ENCODE peak calls at places on chromosomes 4 and X, in seven cellular contexts. One of them, this sample, is unnamed.

GRCh38 chr4:53913098-53913497 is 151.3 kb downstream of the CHIC2 start:
- DNase-seq in SK-N-SH: no peak
- DNase-seq in GM12878: no peak
- DNase-seq in H1: no peak
- DNase-seq in K562: no peak
- DNase-seq in HepG2: no peak
- DNase-seq in HCT116: no peak
- DNase-seq in this sample: no peak

GRCh38 chrX:56789518-56790070 is 60.6 kb downstream of the NBDY start:
- DNase-seq in HepG2: no peak
- DNase-seq in SK-N-SH: no peak
- DNase-seq in H1: no peak
- DNase-seq in HCT116: no peak
- DNase-seq in GM12878: no peak
- DNase-seq in K562: no peak
- DNase-seq in this sample: no peak

GRCh38 chr4:140971077-140971792 is 162.0 kb downstream of the RNF150 start:
- DNase-seq in HepG2: no peak
- DNase-seq in GM12878: no peak
- DNase-seq in HCT116: no peak
- DNase-seq in H1: no peak
- DNase-seq in SK-N-SH: peak; percentile 35
- DNase-seq in K562: no peak
- DNase-seq in this sample: no peak

GRCh38 chr4:147110968-147111367 is 165.3 kb upstream of the TTC29 start:
- DNase-seq in GM12878: no peak
- DNase-seq in HCT116: no peak
- DNase-seq in SK-N-SH: peak; percentile 29
- DNase-seq in K562: no peak
- DNase-seq in H1: no peak
- DNase-seq in HepG2: no peak
- DNase-seq in this sample: peak; percentile 7

GRCh38 chr4:23305026-23305425 is 584.8 kb downstream of the PPARGC1A start:
- DNase-seq in SK-N-SH: no peak
- DNase-seq in K562: no peak
- DNase-seq in H1: no peak
- DNase-seq in GM12878: no peak
- DNase-seq in HCT116: no peak
- DNase-seq in HepG2: peak; percentile 2
- DNase-seq in this sample: no peak

GRCh38 chr4:26858947-26859401 is 1.7 kb upstream of the STIM2 start:
- DNase-seq in K562: no peak
- DNase-seq in GM12878: no peak
- DNase-seq in SK-N-SH: no peak
- DNase-seq in H1: no peak
- DNase-seq in HCT116: no peak
- DNase-seq in HepG2: no peak
- DNase-seq in this sample: no peak

GRCh38 chr4:159764343-159764952 is 661.6 kb downstream of the RAPGEF2 start:
- DNase-seq in GM12878: no peak
- DNase-seq in HCT116: peak; percentile 62
- DNase-seq in HepG2: peak; percentile 31
- DNase-seq in K562: peak; percentile 1
- DNase-seq in H1: peak; percentile 48
- DNase-seq in SK-N-SH: peak; percentile 59
- DNase-seq in this sample: peak; percentile 76

GRCh38 chrX:134026732-134027311 is 41.4 kb upstream of the GPC3 start:
- DNase-seq in HCT116: peak; percentile 10
- DNase-seq in GM12878: no peak
- DNase-seq in K562: peak; percentile 14
- DNase-seq in HepG2: peak; percentile 84
- DNase-seq in SK-N-SH: peak; percentile 31
- DNase-seq in H1: peak; percentile 48
- DNase-seq in this sample: peak; percentile 1

GRCh38 chr4:182238355-182238931 is 4.8 kb upstream of the TENM3 start:
- DNase-seq in H1: no peak
- DNase-seq in K562: no peak
- DNase-seq in HepG2: no peak
- DNase-seq in SK-N-SH: no peak
- DNase-seq in GM12878: no peak
- DNase-seq in HCT116: no peak
- DNase-seq in this sample: peak; percentile 77

GRCh38 chr4:1777822-1778641 is 15.1 kb upstream of the FGFR3 start:
- DNase-seq in HCT116: no peak
- DNase-seq in GM12878: no peak
- DNase-seq in K562: peak; percentile 79
- DNase-seq in SK-N-SH: no peak
- DNase-seq in HepG2: peak; percentile 81
- DNase-seq in H1: peak; percentile 78
- DNase-seq in this sample: no peak

GRCh38 chr4:123024710-123025109 is 102.3 kb upstream of the NUDT6 start:
- DNase-seq in HCT116: no peak
- DNase-seq in K562: no peak
- DNase-seq in GM12878: no peak
- DNase-seq in SK-N-SH: no peak
- DNase-seq in HepG2: no peak
- DNase-seq in H1: no peak
- DNase-seq in this sample: no peak

GRCh38 chr4:153140294-153140693 is 63.9 kb upstream of the TRIM2 start:
- DNase-seq in H1: no peak
- DNase-seq in SK-N-SH: no peak
- DNase-seq in GM12878: no peak
- DNase-seq in HepG2: no peak
- DNase-seq in HCT116: no peak
- DNase-seq in K562: no peak
- DNase-seq in this sample: no peak

GRCh38 chr4:73267050-73267449 is 8.5 kb upstream of the ANKRD17 start:
- DNase-seq in K562: no peak
- DNase-seq in HCT116: no peak
- DNase-seq in GM12878: no peak
- DNase-seq in HepG2: peak; percentile 24
- DNase-seq in SK-N-SH: no peak
- DNase-seq in H1: no peak
- DNase-seq in this sample: no peak

GRCh38 chr4:157992038-157992706 is 180.7 kb downstream of the GASK1B start:
- DNase-seq in K562: peak; percentile 10
- DNase-seq in H1: no peak
- DNase-seq in GM12878: no peak
- DNase-seq in HepG2: peak; percentile 60
- DNase-seq in SK-N-SH: peak; percentile 10
- DNase-seq in HCT116: peak; percentile 73
- DNase-seq in this sample: no peak

GRCh38 chr4:80215449-80216052 is 18.2 kb downstream of the PRDM8 start:
- DNase-seq in H1: no peak
- DNase-seq in SK-N-SH: no peak
- DNase-seq in HCT116: no peak
- DNase-seq in K562: peak; percentile 49
- DNase-seq in GM12878: no peak
- DNase-seq in HepG2: peak; percentile 1
- DNase-seq in this sample: no peak

GRCh38 chrX:74451450-74452198 is 30.3 kb downstream of the SLC16A2 start:
- DNase-seq in HCT116: no peak
- DNase-seq in H1: no peak
- DNase-seq in K562: no peak
- DNase-seq in SK-N-SH: no peak
- DNase-seq in GM12878: no peak
- DNase-seq in HepG2: no peak
- DNase-seq in this sample: no peak

GRCh38 chr4:123833156-123833555 is 436.6 kb downstream of the SPRY1 start:
- DNase-seq in H1: no peak
- DNase-seq in HCT116: no peak
- DNase-seq in HepG2: no peak
- DNase-seq in SK-N-SH: no peak
- DNase-seq in GM12878: no peak
- DNase-seq in K562: no peak
- DNase-seq in this sample: no peak

GRCh38 chr4:183670251-183670650 is 11.2 kb downstream of the TRAPPC11 start:
- DNase-seq in SK-N-SH: no peak
- DNase-seq in GM12878: no peak
- DNase-seq in H1: no peak
- DNase-seq in K562: no peak
- DNase-seq in HepG2: no peak
- DNase-seq in HCT116: no peak
- DNase-seq in this sample: no peak

GRCh38 chr4:183675625-183676024 is 16.5 kb downstream of the TRAPPC11 start:
- DNase-seq in HepG2: no peak
- DNase-seq in SK-N-SH: peak; percentile 30
- DNase-seq in GM12878: no peak
- DNase-seq in K562: no peak
- DNase-seq in H1: no peak
- DNase-seq in HCT116: no peak
- DNase-seq in this sample: no peak

DNA sequence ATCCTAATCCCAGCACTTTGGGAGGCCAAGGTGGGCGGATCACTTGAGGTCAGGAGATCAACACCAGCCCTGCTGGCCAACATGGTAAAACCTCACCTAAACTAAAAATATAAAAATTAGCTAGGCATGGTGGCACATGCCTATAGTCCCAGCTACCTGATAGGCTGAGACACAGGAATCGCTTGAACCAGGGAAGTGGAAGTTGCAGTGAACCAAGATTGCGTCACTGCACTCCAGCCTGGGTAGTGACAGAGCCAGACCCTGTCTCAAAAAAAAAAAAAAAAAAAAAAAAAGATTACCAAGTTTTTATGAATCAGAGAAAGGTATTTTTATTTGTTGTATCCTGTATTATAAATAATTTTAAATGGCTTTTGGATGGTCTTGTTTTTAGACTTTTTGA is 15.1 kb downstream of the TRAPPC11 start:
- DNase-seq in HepG2: no peak
- DNase-seq in SK-N-SH: no peak
- DNase-seq in K562: no peak
- DNase-seq in HCT116: no peak
- DNase-seq in H1: no peak
- DNase-seq in GM12878: no peak
- DNase-seq in this sample: no peak
- TF ChIP-seq JUND in HepG2: no peak
- TF ChIP-seq JUND in SK-N-SH: no peak
- TF ChIP-seq JUND in K562: no peak
- TF ChIP-seq JUND in HCT116: no peak
- TF ChIP-seq JUND in H1: no peak
- TF ChIP-seq JUND in GM12878: no peak
- TF ChIP-seq JUND in this sample: no peak

DNA sequence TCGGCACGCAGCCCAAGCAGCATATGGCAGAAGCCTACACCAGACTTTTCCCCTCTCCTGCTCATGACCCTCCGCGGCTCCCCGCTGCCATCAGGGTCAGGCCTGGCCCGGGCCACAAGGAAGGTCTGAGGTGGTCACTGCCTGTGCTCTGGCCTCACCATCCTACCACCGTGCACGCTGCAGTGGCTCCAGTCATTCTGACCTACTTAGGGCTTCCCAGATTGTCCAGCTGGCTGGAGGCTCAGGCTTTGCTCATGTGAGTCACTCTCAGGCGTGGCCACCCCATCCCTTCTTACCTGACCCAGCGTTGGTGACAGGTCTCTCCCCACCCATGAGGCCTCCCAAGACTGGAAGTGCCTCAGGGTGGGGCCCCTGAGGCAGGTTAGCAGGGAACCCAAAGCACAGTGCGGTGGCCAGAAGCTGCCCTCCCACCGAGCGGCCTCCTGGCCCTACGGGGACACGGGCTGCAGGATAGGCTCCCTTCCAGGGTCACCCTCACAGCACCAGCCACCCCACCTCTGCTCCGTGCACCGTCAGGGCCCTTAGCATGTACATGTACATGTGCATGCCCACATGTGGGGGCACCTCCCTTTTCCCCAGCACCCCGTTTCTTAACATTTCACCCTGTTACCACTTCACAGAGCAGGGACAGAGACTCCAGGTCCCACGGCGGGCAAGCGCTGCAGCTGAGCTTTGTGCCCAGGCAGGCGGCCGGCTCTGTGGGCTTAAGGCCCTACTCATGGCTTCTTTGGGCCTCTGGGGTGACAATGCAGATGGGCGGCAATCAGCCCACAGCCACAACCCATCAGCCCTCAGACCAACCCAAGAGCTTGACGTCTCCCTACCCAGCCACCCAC is 2.2 kb downstream of the TREX2 start:
- DNase-seq in HepG2: no peak
- DNase-seq in K562: no peak
- DNase-seq in SK-N-SH: no peak
- DNase-seq in H1: no peak
- DNase-seq in HCT116: no peak
- DNase-seq in GM12878: no peak
- DNase-seq in this sample: no peak
- TF ChIP-seq JUND in HepG2: no peak
- TF ChIP-seq JUND in K562: no peak
- TF ChIP-seq JUND in SK-N-SH: no peak
- TF ChIP-seq JUND in H1: no peak
- TF ChIP-seq JUND in HCT116: no peak
- TF ChIP-seq JUND in GM12878: no peak
- TF ChIP-seq JUND in this sample: no peak

GRCh38 chr4:16745009-16745408 is 153.4 kb downstream of the LDB2 start:
- DNase-seq in HCT116: no peak
- DNase-seq in SK-N-SH: no peak
- DNase-seq in K562: no peak
- DNase-seq in GM12878: no peak
- DNase-seq in HepG2: no peak
- DNase-seq in H1: no peak
- DNase-seq in this sample: no peak
- TF ChIP-seq JUND in HCT116: no peak
- TF ChIP-seq JUND in SK-N-SH: no peak
- TF ChIP-seq JUND in K562: no peak
- TF ChIP-seq JUND in GM12878: no peak
- TF ChIP-seq JUND in HepG2: no peak
- TF ChIP-seq JUND in H1: no peak
- TF ChIP-seq JUND in this sample: no peak

GRCh38 chr4:76952631-76953587 is 3.4 kb downstream of the SEPTIN11 start:
- DNase-seq in K562: no peak
- DNase-seq in GM12878: no peak
- DNase-seq in SK-N-SH: no peak
- DNase-seq in H1: no peak
- DNase-seq in HepG2: no peak
- DNase-seq in HCT116: no peak
- DNase-seq in this sample: no peak
- TF ChIP-seq JUND in K562: no peak
- TF ChIP-seq JUND in GM12878: no peak
- TF ChIP-seq JUND in SK-N-SH: no peak
- TF ChIP-seq JUND in H1: no peak
- TF ChIP-seq JUND in HepG2: no peak
- TF ChIP-seq JUND in HCT116: no peak
- TF ChIP-seq JUND in this sample: no peak